ENCODE peak calls at places on chromosome 16, in eight cellular contexts. Q is HCT116, R is endothelial cell of umbilical vein, G is suprapubic skin, M is H1, J is breast epithelium, P is esophagus muscularis mucosa, W is SK-N-SH. Y is an unnamed sample.
A peak's percentile ranks its signal among the peaks of the same experiment; 100 is the strongest.

GRCh38 chr16:89393731-89394406 is 96.5 kb downstream of the ANKRD11 start:
- DNase-seq in Q (no peak), R (peak; percentile 17), G (no peak), M (no peak), J (no peak), P (no peak), W (no peak), Y (peak; percentile 86)

GRCh38 chr16:28151180-28151579 is 60.6 kb downstream of the XPO6 start:
- DNase-seq in Q (no peak), R (no peak), G (no peak), M (no peak), J (no peak), P (no peak), W (no peak), Y (no peak)

GRCh38 chr16:17379121-17379571 is 91.6 kb downstream of the XYLT1 start:
- DNase-seq in Q (no peak), R (no peak), G (no peak), M (no peak), J (no peak), P (no peak), W (peak; percentile 52), Y (no peak)

GRCh38 chr16:61968242-61968978 is 67.8 kb downstream of the CDH8 start:
- DNase-seq in Q (no peak), R (no peak), G (no peak), M (no peak), J (no peak), P (no peak), W (no peak), Y (no peak)

GRCh38 chr16:84330685-84331050 is 36.0 kb downstream of the WFDC1 start:
- DNase-seq in Q (no peak), R (no peak), G (no peak), M (no peak), J (no peak), P (no peak), W (no peak), Y (no peak)

GRCh38 chr16:68338326-68339119 is 27.7 kb downstream of the PRMT7 start:
- DNase-seq in Q (no peak), R (no peak), G (no peak), M (no peak), J (no peak), P (no peak), W (no peak), Y (no peak)

GRCh38 chr16:66604376-66605176 is at the start of gene CMTM3:
- DNase-seq in Q (peak; percentile 21), R (peak; percentile 63), G (no peak), M (peak; percentile 92), J (no peak), P (no peak), W (peak; percentile 98), Y (peak; percentile 56)

GRCh38 chr16:50299508-50300105 is 33.3 kb downstream of the ADCY7 start:
- DNase-seq in Q (no peak), R (no peak), G (peak; percentile 49), M (peak; percentile 41), J (no peak), P (no peak), W (peak; percentile 26), Y (peak; percentile 64)

GRCh38 chr16:73601911-73602310 is 554.0 kb upstream of the ZFHX3 start:
- DNase-seq in Q (no peak), R (no peak), G (no peak), M (no peak), J (no peak), P (no peak), W (no peak), Y (no peak)

GRCh38 chr16:3486506-3487215 is 8.6 kb downstream of the C16orf90 start:
- DNase-seq in Q (no peak), R (no peak), G (no peak), M (no peak), J (no peak), P (no peak), W (no peak), Y (no peak)

GRCh38 chr16:48184681-48185080 is 28.9 kb upstream of the ABCC12 start:
- DNase-seq in Q (no peak), R (no peak), G (no peak), M (no peak), J (no peak), P (no peak), W (no peak), Y (no peak)

GRCh38 chr16:48193846-48194245 is 38.1 kb upstream of the ABCC12 start:
- DNase-seq in Q (no peak), R (no peak), G (no peak), M (no peak), J (no peak), P (no peak), W (no peak), Y (no peak)

GRCh38 chr16:48182979-48183537 is 27.3 kb upstream of the ABCC12 start:
- DNase-seq in Q (no peak), R (no peak), G (no peak), M (no peak), J (no peak), P (no peak), W (no peak), Y (peak; percentile 31)

GRCh38 chr16:48188449-48189102 is 32.8 kb upstream of the ABCC12 start:
- DNase-seq in Q (no peak), R (no peak), G (no peak), M (no peak), J (no peak), P (no peak), W (no peak), Y (peak; percentile 44)
- TF ChIP-seq POLR2AphosphoS5 in Q (no peak), R (no peak), G (no peak), M (no peak), J (no peak), P (no peak), W (no peak), Y (peak; percentile 26)

GRCh38 chr16:1474796-1475551 is at the start of gene CLCN7:
- DNase-seq in Q (peak; percentile 55), R (peak; percentile 82), G (peak; percentile 96), M (peak; percentile 93), J (peak; percentile 89), P (peak; percentile 98), W (peak; percentile 99), Y (peak; percentile 91)

GRCh38 chr16:1472974-1473373 is 1.9 kb downstream of the CLCN7 start:
- DNase-seq in Q (no peak), R (no peak), G (no peak), M (no peak), J (no peak), P (no peak), W (no peak), Y (no peak)

GRCh38 chr16:1474471-1474795 is 395 bp downstream of the CLCN7 start:
- DNase-seq in Q (no peak), R (no peak), G (no peak), M (no peak), J (no peak), P (no peak), W (peak; percentile 70), Y (no peak)

GRCh38 chr16:1475552-1476114 is 805 bp upstream of the CLCN7 start:
- DNase-seq in Q (no peak), R (no peak), G (no peak), M (no peak), J (no peak), P (no peak), W (no peak), Y (no peak)

GRCh38 chr16:1474047-1474446 is 781 bp downstream of the CLCN7 start:
- DNase-seq in Q (no peak), R (no peak), G (no peak), M (no peak), J (no peak), P (no peak), W (no peak), Y (no peak)
- TF ChIP-seq POLR2AphosphoS5 in Q (no peak), R (no peak), G (no peak), M (no peak), J (no peak), P (no peak), W (no peak), Y (no peak)

DNA sequence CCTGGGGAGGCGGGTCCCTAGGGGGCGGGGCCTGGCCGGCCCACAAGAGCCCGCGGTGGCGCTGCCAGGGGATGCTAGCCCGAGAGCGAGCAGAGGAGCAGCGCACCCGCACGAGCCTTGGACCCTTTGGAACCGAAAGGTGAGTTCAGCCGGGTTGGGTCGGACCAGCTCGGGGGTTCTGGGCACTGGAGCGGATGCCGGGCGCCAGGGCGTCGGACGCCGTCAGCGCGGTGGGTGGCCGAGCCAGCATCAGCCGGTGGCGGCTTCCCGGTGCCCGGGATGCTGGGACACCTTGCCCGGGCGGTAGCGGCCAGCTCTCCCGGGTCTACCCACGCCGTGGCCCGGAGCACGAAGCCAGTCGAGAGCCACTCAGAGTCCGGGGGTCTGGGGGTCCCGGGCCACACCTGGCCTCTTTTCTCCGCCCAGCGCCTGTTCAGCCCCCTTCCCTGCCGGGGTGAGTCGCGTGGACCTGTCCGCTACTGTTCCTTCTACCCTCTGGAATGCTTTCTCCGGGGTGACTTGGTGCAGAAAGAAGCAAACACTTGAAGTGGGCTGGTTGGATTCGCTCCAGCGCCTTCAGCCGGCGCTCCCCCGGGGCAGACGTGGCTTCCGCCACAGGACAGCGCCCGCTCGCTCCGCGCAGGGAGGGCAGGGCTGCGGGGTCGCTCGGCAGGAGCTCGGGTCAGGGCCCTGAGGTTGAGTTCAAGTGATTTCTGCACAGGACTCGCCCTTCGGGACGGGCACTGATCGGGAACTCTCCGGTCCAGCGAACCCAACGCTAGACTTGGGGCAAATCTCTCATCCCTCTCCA is at the start of gene SCNN1G:
- DNase-seq in Q (no peak), R (no peak), G (no peak), M (no peak), J (no peak), P (no peak), W (peak; percentile 73), Y (peak; percentile 87)
- TF ChIP-seq POLR2AphosphoS5 in Q (no peak), R (no peak), G (no peak), M (no peak), J (no peak), P (no peak), W (no peak), Y (no peak)

GRCh38 chr16:22386976-22387375 is 12.6 kb upstream of the CDR2 start:
- DNase-seq in Q (no peak), R (peak; percentile 90), G (no peak), M (no peak), J (no peak), P (no peak), W (no peak), Y (no peak)
- TF ChIP-seq POLR2AphosphoS5 in Q (no peak), R (no peak), G (no peak), M (no peak), J (no peak), P (no peak), W (peak; percentile 50), Y (no peak)

Y was measured in upper lobe of left lung.